ENCODE peak calls at places on chromosome 14, in six cellular contexts. S is neuronal stem cell, E is mesendoderm, R is trophoblast cell, H is IMR-90, P is H1. U is an unnamed sample.

GRCh38 chr14:75292016-75292646 is 13.5 kb downstream of the FOS start:
- DNase-seq in R (no peak), H (no peak), E (no peak), P (no peak), S (no peak), U (no peak)

GRCh38 chr14:59354666-59355065 is 110.5 kb downstream of the GPR135 start:
- DNase-seq in E (no peak), S (no peak), R (peak; percentile 56), H (peak; percentile 88), P (no peak), U (peak; percentile 53)

GRCh38 chr14:69506241-69506595 is 21.7 kb downstream of the PLEKHD1 start:
- DNase-seq in P (no peak), R (no peak), E (no peak), H (no peak), S (no peak), U (no peak)

GRCh38 chr14:100790785-100791667 is 34.9 kb upstream of the MEG3 start:
- DNase-seq in E (no peak), R (no peak), P (no peak), H (peak; percentile 41), S (no peak), U (peak; percentile 86)

GRCh38 chr14:101123639-101124525 is 220.4 kb upstream of the RTL1 start:
- DNase-seq in H (no peak), R (no peak), P (no peak), S (no peak), E (no peak), U (no peak)

GRCh38 chr14:101230851-101231550 is 327.5 kb upstream of the RTL1 start:
- DNase-seq in E (no peak), H (no peak), S (no peak), P (no peak), R (no peak), U (no peak)

GRCh38 chr14:99838555-99839193 is 45.5 kb downstream of the EML1 start:
- DNase-seq in H (peak; percentile 59), P (no peak), E (peak; percentile 95), S (peak; percentile 81), R (peak; percentile 18), U (peak; percentile 36)

GRCh38 chr14:92481386-92481785 is 32.2 kb upstream of the RIN3 start:
- DNase-seq in H (peak; percentile 64), E (no peak), R (no peak), S (no peak), P (no peak), U (peak; percentile 78)

GRCh38 chr14:58731465-58732330 is 93.9 kb downstream of the DACT1 start:
- DNase-seq in H (peak; percentile 99), P (no peak), R (no peak), E (no peak), S (no peak), U (peak; percentile 99)

GRCh38 chr14:97417331-97417730 is 620.1 kb downstream of the VRK1 start:
- DNase-seq in P (no peak), S (no peak), R (no peak), H (no peak), E (no peak), U (no peak)

GRCh38 chr14:58428011-58428807 is 690 bp downstream of the KIAA0586 start:
- DNase-seq in S (peak; percentile 23), R (peak; percentile 18), E (peak; percentile 65), P (no peak), H (peak; percentile 63), U (peak; percentile 79)

GRCh38 chr14:92874961-92875360 is 48.0 kb upstream of the CHGA start:
- DNase-seq in H (no peak), R (no peak), E (no peak), S (no peak), P (no peak), U (no peak)

GRCh38 chr14:95328876-95329503 is 9.3 kb upstream of the CLMN start:
- DNase-seq in R (no peak), S (no peak), H (no peak), P (no peak), E (no peak), U (no peak)

GRCh38 chr14:49314756-49315155 is 271.4 kb downstream of the RPS29 start:
- DNase-seq in P (no peak), E (no peak), S (no peak), R (no peak), H (no peak), U (no peak)

GRCh38 chr14:48943913-48944312 is 642.3 kb downstream of the RPS29 start:
- DNase-seq in E (no peak), R (no peak), P (no peak), S (no peak), H (no peak), U (no peak)

GRCh38 chr14:103627073-103628025 is 1.7 kb upstream of the KLC1 start:
- DNase-seq in P (no peak), E (no peak), S (no peak), R (no peak), H (no peak), U (no peak)

GRCh38 chr14:103623883-103624482 is 5.0 kb upstream of the KLC1 start:
- DNase-seq in H (no peak), R (no peak), E (no peak), P (no peak), S (no peak), U (no peak)

GRCh38 chr14:103626150-103626850 is 2.7 kb upstream of the KLC1 start:
- DNase-seq in H (no peak), R (no peak), E (no peak), P (no peak), S (no peak), U (no peak)

GRCh38 chr14:103624860-103625259 is 4.2 kb upstream of the KLC1 start:
- DNase-seq in P (no peak), R (peak; percentile 95), E (peak; percentile 74), H (peak; percentile 66), S (no peak), U (peak; percentile 65)

DNA sequence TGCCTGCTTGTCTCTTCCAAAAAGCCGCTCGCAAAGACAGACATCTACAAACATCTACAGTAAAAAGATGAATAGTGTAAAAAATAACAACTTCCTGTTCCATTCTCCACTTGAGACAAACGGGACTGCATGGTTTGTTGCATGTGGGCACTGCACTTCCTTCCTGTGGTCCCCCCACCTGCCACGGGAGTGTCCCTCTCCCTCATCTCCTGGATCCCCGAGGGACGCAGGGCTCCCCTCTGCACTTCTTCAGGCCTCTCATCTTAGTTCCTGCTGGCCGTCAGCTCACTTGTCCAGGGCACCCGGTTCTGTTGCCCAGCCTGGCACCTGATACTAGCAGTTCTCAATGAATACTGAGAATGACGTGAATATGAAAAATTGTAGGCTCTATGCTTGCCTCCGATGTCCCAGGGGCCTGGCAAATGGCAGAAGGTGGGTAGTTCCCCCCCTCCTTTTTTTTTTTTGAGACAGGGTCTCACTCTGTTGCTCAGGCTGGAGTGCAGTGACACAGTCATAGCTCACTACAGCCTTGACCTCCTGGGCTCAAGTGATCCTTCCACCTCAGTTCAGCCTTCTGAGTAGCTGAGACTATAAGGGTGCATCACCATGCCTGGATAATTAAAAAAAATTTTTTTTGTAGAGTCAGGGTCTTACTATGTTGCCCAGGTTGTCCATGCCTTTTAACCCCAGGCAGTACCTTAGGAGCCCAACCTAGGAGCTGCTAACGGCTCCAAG is 3.5 kb upstream of the KLC1 start:
- DNase-seq in S (no peak), H (no peak), P (no peak), R (no peak), E (no peak), U (no peak)
- H3K4me3 ChIP-seq in S (no peak overlapping the region), H (no peak overlapping the region), P (no peak overlapping the region), R (no peak overlapping the region), E (no peak overlapping the region), U (no peak overlapping the region)

DNA sequence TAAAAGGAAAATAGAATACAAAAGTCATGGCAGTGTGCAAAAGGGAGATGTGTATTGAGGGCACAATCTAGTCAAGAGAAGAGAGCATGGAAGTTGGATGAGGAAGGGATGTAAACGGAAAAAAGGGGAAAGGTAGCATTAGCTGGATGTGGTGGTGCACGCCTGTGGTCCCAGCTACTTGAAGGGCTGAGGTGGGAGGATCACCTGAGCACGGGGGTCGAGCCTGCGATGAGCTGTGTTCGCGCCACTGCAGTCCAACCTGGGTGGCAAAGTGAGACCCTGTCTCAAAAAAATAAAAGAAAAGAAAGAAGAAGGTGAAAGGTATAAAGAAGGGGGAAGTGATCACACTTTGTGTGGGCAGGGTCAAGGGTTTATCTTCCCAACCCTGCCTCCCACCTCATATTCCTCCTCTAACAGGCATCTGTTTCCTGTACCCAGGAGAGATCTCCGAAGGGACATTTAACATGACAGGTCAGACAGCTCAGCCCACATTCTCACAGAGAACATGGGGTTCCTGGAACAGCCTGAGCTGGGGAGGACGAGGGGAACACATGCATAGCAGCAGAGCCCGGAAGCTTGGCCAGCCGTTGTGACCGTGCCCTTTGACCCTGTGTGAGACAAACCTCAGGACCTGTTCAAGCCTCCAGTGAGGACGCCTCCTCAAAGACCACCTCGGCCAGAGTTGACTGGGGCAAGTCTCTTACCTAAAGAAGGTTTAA is 8.9 kb downstream of the RNASE11 start:
- DNase-seq in H (no peak), R (no peak), E (no peak), S (no peak), P (no peak), U (no peak)
- H2BK5ac ChIP-seq in H (no peak overlapping the region), R (no peak overlapping the region), E (no peak overlapping the region), S (no peak overlapping the region), P (peak overlapping the region; percentile 98), U (no peak overlapping the region)

DNA sequence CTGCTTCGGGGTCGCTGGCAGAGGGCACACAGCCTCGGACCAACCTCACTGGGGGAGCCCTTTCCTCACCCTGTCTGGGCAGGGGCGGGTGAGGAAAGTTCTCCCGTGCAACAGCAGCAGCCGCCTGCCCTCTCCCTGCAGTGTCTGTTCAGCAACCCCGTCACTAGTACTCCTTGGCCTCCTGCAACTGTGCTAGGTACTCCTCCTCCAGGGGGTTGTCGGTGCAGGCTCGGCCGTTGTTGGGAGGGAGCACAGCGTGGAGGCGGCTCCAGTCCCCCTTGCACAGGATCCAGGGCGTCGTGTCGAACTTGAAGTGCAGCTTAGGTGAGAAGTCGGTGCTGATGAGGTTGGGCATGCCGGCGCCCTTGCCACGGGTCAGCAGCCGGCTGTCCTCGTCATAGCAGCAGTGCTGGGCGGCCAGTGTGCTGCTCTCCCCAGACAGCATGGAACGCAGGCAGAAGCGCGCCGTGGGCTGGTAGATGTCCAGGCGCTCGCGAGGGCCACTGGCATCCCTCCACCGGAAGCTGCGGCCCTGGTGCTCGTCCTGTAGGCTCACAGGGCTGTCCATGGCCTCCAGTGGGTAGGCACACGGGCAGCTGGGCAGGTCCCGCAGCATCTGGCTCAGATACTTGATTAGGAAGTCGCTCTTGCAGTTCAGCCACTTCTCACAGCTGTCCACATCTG is 17.7 kb downstream of the AHSA1 start:
- DNase-seq in R (no peak), P (no peak), E (no peak), H (no peak), S (no peak), U (no peak)
- H2AK5ac ChIP-seq in R (no peak overlapping the region), P (no peak overlapping the region), E (no peak overlapping the region), H (no peak overlapping the region), S (peak overlapping the region; percentile 37), U (no peak overlapping the region)

GRCh38 chr14:64464695-64465094 is 604 bp upstream of the AKAP5 start:
- DNase-seq in P (no peak), E (peak; percentile 46), H (no peak), S (no peak), R (no peak), U (no peak)
- H3K4me3 ChIP-seq in P (peak overlapping the region; percentile 65), E (no peak overlapping the region), H (peak overlapping the region; percentile 70), S (peak overlapping the region; percentile 63), R (no peak overlapping the region), U (peak overlapping the region; percentile 82)

GRCh38 chr14:30621954-30622830 is at the start of gene SCFD1:
- DNase-seq in H (peak; percentile 83), E (peak; percentile 97), P (peak; percentile 82), S (peak; percentile 82), R (peak; percentile 95), U (peak; percentile 91)
- H2BK5ac ChIP-seq in H (peak within 1 kb of the TSS; percentile 93), E (peak within 1 kb of the TSS; percentile 58), P (peak within 1 kb of the TSS; percentile 94), S (no peak within 1 kb of the TSS), R (peak within 1 kb of the TSS; percentile 42), U (peak within 1 kb of the TSS; percentile 97)

GRCh38 chr14:68229423-68229831 is 409.8 kb downstream of the RAD51B start:
- DNase-seq in E (no peak), H (no peak), R (no peak), S (no peak), P (no peak), U (no peak)
- H2AK5ac ChIP-seq in E (no peak overlapping the region), H (peak overlapping the region; percentile 48), R (peak overlapping the region; percentile 91), S (no peak overlapping the region), P (no peak overlapping the region), U (peak overlapping the region; percentile 99)